ENCODE peak calls at places on chromosomes 1 and 21, in four cellular contexts. A is K562, V is foreskin fibroblast, Z is tibial artery. L is an unnamed sample.

GRCh38 chr1:27876341-27877114 is 4.2 kb downstream of the THEMIS2 start:
- DNase-seq in Z (no peak), A (no peak), V (no peak), L (no peak)

GRCh38 chr1:30472526-30472925 is 250.9 kb downstream of the MATN1 start:
- DNase-seq in V (no peak), Z (peak), A (no peak), L (no peak)

GRCh38 chr1:95957748-95958147 is 723.7 kb downstream of the RWDD3 start:
- DNase-seq in V (no peak), Z (no peak), A (no peak), L (no peak)

GRCh38 chr1:114668784-114669561 is 876 bp downstream of the DENND2C start:
- DNase-seq in A (no peak), Z (no peak), V (peak), L (no peak)

GRCh38 chr1:213252026-213252425 is 201.0 kb downstream of the RPS6KC1 start:
- DNase-seq in Z (no peak), V (no peak), A (no peak), L (no peak)

GRCh38 chr1:115790356-115790755 is 21.8 kb upstream of the CASQ2 start:
- DNase-seq in Z (no peak), V (no peak), A (no peak), L (no peak)

GRCh38 chr21:45326169-45326833 is 38.6 kb upstream of the POFUT2 start:
- DNase-seq in Z (peak), A (no peak), V (peak), L (no peak)

GRCh38 chr1:234617135-234617985 is 7.4 kb upstream of the IRF2BP2 start:
- DNase-seq in V (no peak), A (no peak), Z (no peak), L (no peak)

GRCh38 chr1:204363335-204364114 is 3.8 kb upstream of the PLEKHA6 start:
- DNase-seq in A (peak), Z (peak), V (peak), L (no peak)

GRCh38 chr1:10519016-10519417 is 44.3 kb downstream of the PEX14 start:
- DNase-seq in A (no peak), Z (no peak), V (no peak), L (no peak)

GRCh38 chr1:117051224-117052064 is 8.7 kb upstream of the TTF2 start:
- DNase-seq in Z (no peak), V (no peak), A (no peak), L (no peak)

GRCh38 chr1:215181518-215181917 is 99.0 kb downstream of the KCNK2 start:
- DNase-seq in Z (no peak), A (no peak), V (no peak), L (peak)
- TF ChIP-seq CTCF in Z (no peak), A (no peak), V (no peak), L (peak)

GRCh38 chr1:172143384-172144025 is 277.0 kb upstream of the C1orf105 start:
- DNase-seq in A (no peak), V (no peak), Z (no peak), L (no peak)
- H3K4me3 ChIP-seq in A (no peak), V (peak), Z (peak), L (no peak)

GRCh38 chr1:37595440-37596181 is at the start of gene GNL2:
- DNase-seq in A (peak), V (peak), Z (peak), L (peak)
- TF ChIP-seq CTCF in A (no peak), V (no peak), Z (no peak), L (no peak)

DNA sequence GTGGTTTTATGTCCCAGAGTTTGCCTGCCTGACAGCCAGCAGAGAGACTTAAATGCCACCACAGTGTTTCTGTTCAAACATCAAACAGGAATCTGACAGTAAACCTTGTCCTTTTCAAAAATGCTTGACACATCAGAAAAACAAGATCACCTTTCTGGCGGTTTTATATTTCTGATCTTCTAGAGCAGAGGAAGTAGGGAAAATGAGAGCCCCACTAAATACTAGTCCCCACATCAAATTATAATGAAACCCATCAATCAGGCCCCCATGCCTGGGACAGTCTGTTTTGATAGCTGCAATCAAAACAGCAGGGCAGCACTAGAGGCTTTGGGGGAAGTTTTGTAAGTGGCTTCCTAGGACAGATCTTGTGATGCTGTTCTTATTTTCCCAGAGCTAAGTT is 129.3 kb downstream of the CNIH3 start:
- DNase-seq in A (no peak), V (no peak), Z (no peak), L (no peak)
- H3K4me3 ChIP-seq in A (no peak), V (no peak), Z (no peak), L (no peak)

GRCh38 chr1:61644303-61644702 is 80.6 kb downstream of the TM2D1 start:
- DNase-seq in A (no peak), Z (no peak), V (no peak), L (no peak)
- TF ChIP-seq CTCF in A (no peak), Z (no peak), V (no peak), L (no peak)

GRCh38 chr1:61951731-61952585 is 209.7 kb downstream of the PATJ start:
- DNase-seq in Z (no peak), A (no peak), V (no peak), L (peak)
- H3K4me3 ChIP-seq in Z (no peak), A (no peak), V (no peak), L (no peak)

DNA sequence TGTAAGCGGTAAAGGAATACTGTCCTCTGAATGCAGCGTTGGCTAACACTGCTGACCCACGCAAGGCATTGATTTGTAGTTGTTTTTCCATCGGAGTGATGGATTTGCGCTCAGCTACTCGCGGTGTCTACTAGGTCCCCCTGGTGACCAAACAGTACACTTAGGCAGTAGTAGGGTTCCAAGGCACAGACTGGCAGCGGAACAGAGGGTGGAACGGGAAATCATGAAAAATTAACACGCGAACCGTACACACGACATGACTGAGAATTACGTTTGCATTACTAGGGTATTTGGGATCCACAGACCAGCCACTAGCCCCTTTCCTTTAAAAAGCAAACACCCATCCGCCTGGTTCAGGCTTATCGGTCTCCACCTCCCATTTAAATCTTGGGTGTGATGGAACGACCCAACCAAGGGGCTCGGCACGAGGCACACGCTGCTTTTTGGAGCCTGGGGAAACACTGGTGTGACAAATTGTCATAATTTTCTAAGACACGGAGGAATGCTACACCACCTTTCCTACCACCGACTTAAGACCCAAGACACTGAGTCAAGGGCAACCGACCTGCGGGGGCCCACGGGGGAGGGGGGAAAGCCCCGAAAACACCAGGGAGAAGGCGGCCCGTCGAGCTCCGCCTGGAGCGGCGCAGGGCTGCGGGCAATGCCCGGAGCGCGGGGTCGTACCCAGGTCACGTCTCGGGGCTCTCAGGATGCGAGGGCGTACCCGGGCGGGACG is 699 bp downstream of the DIPK1A start:
- DNase-seq in Z (peak), A (peak), V (peak), L (peak)
- TF ChIP-seq CTCF in Z (peak), A (peak), V (peak), L (peak)

DNA sequence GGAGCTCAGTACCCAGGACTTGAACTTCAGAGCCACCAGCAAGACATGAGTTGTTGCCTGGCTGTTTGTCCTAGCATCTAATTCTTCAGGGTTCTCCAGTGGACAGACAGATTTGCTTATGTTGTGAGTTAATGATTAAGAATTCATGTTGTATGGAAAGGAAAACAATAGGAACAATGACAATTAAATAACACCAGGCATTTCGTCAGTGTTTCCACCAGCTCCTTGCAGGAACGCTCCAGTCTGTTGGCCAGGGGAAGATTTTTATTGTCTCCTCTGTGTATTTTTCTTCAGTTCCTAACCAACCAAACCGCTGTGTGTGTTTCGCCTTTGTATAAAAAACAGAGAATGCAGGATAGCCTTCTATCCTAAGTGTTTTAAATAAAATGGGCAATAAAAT is 64.4 kb upstream of the PTGFR start:
- DNase-seq in Z (no peak), V (no peak), A (no peak), L (no peak)
- H3K4me3 ChIP-seq in Z (no peak), V (no peak), A (no peak), L (no peak)

L was measured in epithelial cell of proximal tubule.